ENCODE peak calls at places on chromosomes 11 and 22, in eight cellular contexts. M, S, E, D, W, I, F and Y are unnamed samples.

GRCh38 chr11:15114501-15115475 is at the start of gene INSC:
- DNase-seq in F (no peak), I (no peak), S (no peak), E (peak; percentile 75), W (no peak), M (peak; percentile 42), D (no peak), Y (no peak)

GRCh38 chr11:93689166-93689734 is 27.8 kb downstream of the CEP295 start:
- DNase-seq in W (no peak), S (no peak), D (no peak), F (no peak), M (no peak), E (no peak), I (no peak), Y (no peak)

GRCh38 chr22:44869196-44869595 is 116.8 kb downstream of the ARHGAP8 start:
- DNase-seq in S (no peak), D (no peak), W (no peak), M (no peak), E (no peak), F (no peak), I (no peak), Y (no peak)

GRCh38 chr11:74927496-74927895 is 21.4 kb downstream of the XRRA1 start:
- DNase-seq in E (no peak), I (no peak), D (no peak), S (no peak), M (no peak), F (no peak), W (no peak), Y (no peak)

GRCh38 chr22:32661296-32661695 is 140.2 kb upstream of the TIMP3 start:
- DNase-seq in F (peak; percentile 76), S (peak; percentile 88), E (no peak), I (no peak), M (no peak), D (no peak), W (no peak), Y (no peak)

GRCh38 chr11:78354741-78355705 is 62.6 kb downstream of the GAB2 start:
- DNase-seq in M (no peak), E (no peak), W (no peak), I (no peak), F (no peak), S (no peak), D (no peak), Y (no peak)

GRCh38 chr22:37088108-37088605 is 21.4 kb downstream of the TMPRSS6 start:
- DNase-seq in F (no peak), E (no peak), S (no peak), W (no peak), D (no peak), I (no peak), M (no peak), Y (no peak)

GRCh38 chr11:76579047-76579751 is 91.3 kb downstream of the LRRC32 start:
- DNase-seq in M (peak; percentile 50), I (no peak), F (no peak), E (peak; percentile 69), D (no peak), W (no peak), S (no peak), Y (no peak)

GRCh38 chr11:1852885-1853284 is at the start of gene LSP1:
- DNase-seq in I (peak; percentile 65), E (no peak), D (peak; percentile 88), F (no peak), W (no peak), S (no peak), M (no peak), Y (no peak)

GRCh38 chr11:88042238-88043032 is 132.8 kb downstream of the RAB38 start:
- DNase-seq in W (no peak), M (no peak), F (no peak), D (no peak), E (peak; percentile 81), S (no peak), I (no peak), Y (no peak)

GRCh38 chr11:2444301-2445106 is at the start of the genes KCNQ1 and TRPM5:
- DNase-seq in W (no peak), S (no peak), I (peak; percentile 53), E (peak; percentile 93), M (peak; percentile 82), F (no peak), D (peak; percentile 64), Y (peak; percentile 77)

GRCh38 chr11:69460540-69461257 is 20.8 kb upstream of the LINC01488 start:
- DNase-seq in E (no peak), S (peak; percentile 96), W (no peak), F (no peak), D (no peak), M (no peak), I (no peak), Y (no peak)

GRCh38 chr11:119389611-119390254 is 8.2 kb upstream of the USP2 start:
- DNase-seq in D (no peak), F (no peak), E (peak; percentile 92), I (no peak), S (no peak), W (no peak), M (peak; percentile 79), Y (no peak)

GRCh38 chr11:78801161-78801884 is 226.7 kb upstream of the NARS2 start:
- DNase-seq in I (no peak), W (no peak), M (no peak), F (peak; percentile 92), D (no peak), E (no peak), S (peak; percentile 99), Y (no peak)

GRCh38 chr11:112227471-112227870 is 1.2 kb downstream of the PTS start:
- DNase-seq in M (no peak), F (no peak), E (no peak), I (no peak), S (no peak), W (no peak), D (no peak), Y (no peak)

GRCh38 chr11:128621491-128622136 is 34.3 kb upstream of the ETS1 start:
- DNase-seq in E (peak; percentile 62), W (no peak), F (peak; percentile 22), I (no peak), S (peak; percentile 80), M (no peak), D (no peak), Y (no peak)

GRCh38 chr11:96049426-96049825 is 125.5 kb upstream of the MTMR2 start:
- DNase-seq in F (no peak), I (no peak), E (no peak), D (no peak), M (no peak), S (no peak), W (no peak), Y (no peak)

GRCh38 chr22:17366830-17367229 is 2.4 kb upstream of the CECR2 start:
- DNase-seq in D (no peak), F (no peak), E (peak; percentile 94), S (no peak), M (peak; percentile 78), I (no peak), W (peak; percentile 30), Y (peak; percentile 51)

GRCh38 chr11:122100222-122101080 is 15.6 kb downstream of the BLID start:
- DNase-seq in M (peak; percentile 54), D (no peak), F (no peak), I (no peak), W (peak; percentile 83), E (peak; percentile 75), S (peak; percentile 70), Y (no peak)

GRCh38 chr11:17568944-17569343 is 21.9 kb downstream of the OTOG start:
- DNase-seq in D (no peak), E (peak; percentile 24), M (no peak), F (no peak), I (no peak), S (no peak), W (no peak), Y (no peak)

GRCh38 chr22:42862045-42862734 is 5.1 kb upstream of the ARFGAP3 start:
- DNase-seq in I (no peak), M (no peak), D (no peak), W (no peak), S (no peak), F (no peak), E (no peak), Y (no peak)

GRCh38 chr11:128814856-128815705 is 52.0 kb downstream of the KCNJ1 start:
- DNase-seq in I (no peak), S (peak; percentile 91), M (peak; percentile 77), E (peak; percentile 95), W (no peak), F (peak; percentile 64), D (no peak), Y (no peak)

GRCh38 chr11:84407091-84407490 is 1120.9 kb upstream of the CCDC90B start:
- DNase-seq in M (no peak), I (no peak), D (no peak), F (no peak), E (no peak), W (no peak), S (no peak), Y (no peak)

GRCh38 chr11:45844822-45845573 is 2.3 kb upstream of the CRY2 start:
- DNase-seq in D (no peak), M (no peak), I (no peak), E (no peak), F (no peak), W (no peak), S (no peak), Y (no peak)